ENCODE peak calls at places on chromosomes 7 and 10, in four cellular contexts. I is IMR-90, V is K562, Q is GM12878. X is an unnamed sample.

GRCh38 chr7:138129551-138130165 is 53.4 kb downstream of the AKR1D1 start:
- DNase-seq in I (no peak), V (no peak), Q (no peak), X (no peak)

GRCh38 chr7:5792792-5793191 is 11.3 kb upstream of the RNF216 start:
- DNase-seq in I (no peak), V (no peak), Q (no peak), X (no peak)

GRCh38 chr7:13540429-13540828 is 449.0 kb downstream of the ETV1 start:
- DNase-seq in I (peak), V (no peak), Q (no peak), X (no peak)

GRCh38 chr7:129779602-129780256 is 168.2 kb downstream of the NRF1 start:
- DNase-seq in I (no peak), V (peak), Q (no peak), X (peak)

GRCh38 chr10:91311601-91312000 is 91.1 kb downstream of the PCGF5 start:
- DNase-seq in I (no peak), V (no peak), Q (no peak), X (no peak)

GRCh38 chr10:79399242-79399831 is 46.1 kb downstream of the ZCCHC24 start:
- DNase-seq in I (peak), V (peak), Q (no peak), X (peak)

GRCh38 chr7:135991322-135991721 is 14.2 kb upstream of the MTPN start:
- DNase-seq in I (no peak), V (no peak), Q (no peak), X (no peak)

GRCh38 chr10:49647554-49647953 is 31.9 kb upstream of the C10orf53 start:
- DNase-seq in I (no peak), V (no peak), Q (no peak), X (no peak)

GRCh38 chr7:116549370-116549769 is 24.5 kb downstream of the CAV1 start:
- DNase-seq in I (no peak), V (no peak), Q (no peak), X (no peak)

GRCh38 chr7:95549818-95550529 is 46.3 kb downstream of the PDK4 start:
- DNase-seq in I (peak), V (no peak), Q (no peak), X (no peak)

GRCh38 chr7:38465946-38466345 is 165.2 kb downstream of the AMPH start:
- DNase-seq in I (peak), V (no peak), Q (no peak), X (no peak)

GRCh38 chr10:78342787-78343186 is 309.1 kb downstream of the RPS24 start:
- DNase-seq in I (no peak), V (no peak), Q (no peak), X (no peak)

GRCh38 chr7:138538518-138538917 is 78.5 kb downstream of the TRIM24 start:
- DNase-seq in I (peak), V (no peak), Q (no peak), X (no peak)

GRCh38 chr10:112274831-112275230 is 8.4 kb upstream of the TECTB start:
- DNase-seq in I (no peak), V (no peak), Q (no peak), X (no peak)

GRCh38 chr7:131501422-131501821 is 55.0 kb downstream of the PODXL start:
- DNase-seq in I (peak), V (no peak), Q (no peak), X (no peak)

GRCh38 chr10:118547282-118547681 is 48.2 kb downstream of the PRLHR start:
- DNase-seq in I (no peak), V (no peak), Q (no peak), X (no peak)

GRCh38 chr7:14199336-14199735 is 209.9 kb upstream of the ETV1 start:
- DNase-seq in I (no peak), V (no peak), Q (no peak), X (no peak)

GRCh38 chr10:72911758-72912157 is 18.2 kb downstream of the OIT3 start:
- DNase-seq in I (no peak), V (no peak), Q (no peak), X (no peak)

GRCh38 chr7:1961776-1962276 is 270.9 kb downstream of the MAD1L1 start:
- DNase-seq in I (peak), V (no peak), Q (peak), X (no peak)

GRCh38 chr7:128737867-128738390 is 1.2 kb upstream of the CALU start:
- DNase-seq in I (peak), V (no peak), Q (no peak), X (no peak)

GRCh38 chr7:109939207-109939606 is 1151.7 kb upstream of the LRRN3 start:
- DNase-seq in I (no peak), V (no peak), Q (no peak), X (no peak)

GRCh38 chr7:123397746-123398145 is 136.6 kb downstream of the IQUB start:
- DNase-seq in I (no peak), V (no peak), Q (no peak), X (no peak)

GRCh38 chr10:130425881-130426435 is 289.8 kb downstream of the GLRX3 start:
- DNase-seq in I (no peak), V (no peak), Q (no peak), X (no peak)

GRCh38 chr7:10412426-10413019 is 561.1 kb upstream of the PHF14 start:
- DNase-seq in I (peak), V (peak), Q (no peak), X (peak)

GRCh38 chr7:151700621-151701185 is 176.2 kb downstream of the PRKAG2 start:
- DNase-seq in I (peak), V (no peak), Q (no peak), X (no peak)

GRCh38 chr10:62005687-62006086 is 104.2 kb downstream of the ARID5B start:
- DNase-seq in I (no peak), V (no peak), Q (no peak), X (no peak)

GRCh38 chr7:6705959-6706665 is 635 bp downstream of the ZNF12 start:
- DNase-seq in I (peak), V (peak), Q (no peak), X (no peak)

DNA sequence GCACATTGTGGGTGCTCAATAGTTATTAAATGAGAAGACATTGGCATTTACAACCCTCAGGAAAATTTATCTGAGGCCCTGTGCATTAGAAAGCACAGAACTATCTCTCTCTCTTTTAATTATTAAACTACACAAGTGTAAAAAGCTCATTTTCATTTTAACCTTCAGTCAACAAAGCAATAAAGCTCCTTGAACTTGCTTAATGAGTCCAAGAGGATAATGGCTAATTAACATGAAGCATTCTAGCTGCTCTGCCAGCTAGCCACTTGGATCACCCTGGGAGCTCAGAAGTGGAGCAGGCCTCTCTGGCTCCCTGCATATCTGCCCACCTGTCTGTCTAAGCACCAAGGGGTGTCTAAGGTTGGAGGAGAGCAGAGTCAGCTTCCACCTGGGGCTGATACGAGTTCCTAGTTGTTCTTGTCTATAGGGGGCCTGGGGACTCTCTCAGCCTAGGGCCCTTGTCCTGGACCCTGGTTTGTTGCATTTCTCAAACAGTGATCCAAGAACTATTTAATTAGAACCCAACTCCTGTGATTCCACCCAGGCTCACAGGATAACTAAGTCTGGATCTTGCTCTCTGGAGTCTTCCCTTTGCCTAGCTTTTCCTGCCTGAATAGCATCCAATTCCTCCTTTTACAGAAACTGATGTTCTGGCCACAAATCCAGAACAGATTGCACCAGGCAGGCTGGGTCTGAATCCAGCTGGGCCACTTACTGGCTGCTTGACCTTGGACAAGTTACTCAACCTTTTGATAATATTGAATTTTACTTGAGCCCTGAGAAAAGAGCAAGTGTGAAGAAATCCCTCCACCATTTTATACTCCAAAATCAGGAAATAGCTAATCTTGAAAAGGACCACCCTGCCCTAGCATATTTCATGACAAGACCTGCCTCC is 55.7 kb upstream of the SLC35G1 start:
- DNase-seq in I (no peak), V (no peak), Q (no peak), X (no peak)
- TF ChIP-seq RCOR1 in I (no peak), V (no peak), Q (no peak), X (no peak)

GRCh38 chr7:107169120-107170050 is 582 bp downstream of the HBP1 start:
- DNase-seq in I (peak), V (peak), Q (peak), X (peak)
- H3K9ac ChIP-seq in I (peak), V (peak), Q (peak), X (peak)

DNA sequence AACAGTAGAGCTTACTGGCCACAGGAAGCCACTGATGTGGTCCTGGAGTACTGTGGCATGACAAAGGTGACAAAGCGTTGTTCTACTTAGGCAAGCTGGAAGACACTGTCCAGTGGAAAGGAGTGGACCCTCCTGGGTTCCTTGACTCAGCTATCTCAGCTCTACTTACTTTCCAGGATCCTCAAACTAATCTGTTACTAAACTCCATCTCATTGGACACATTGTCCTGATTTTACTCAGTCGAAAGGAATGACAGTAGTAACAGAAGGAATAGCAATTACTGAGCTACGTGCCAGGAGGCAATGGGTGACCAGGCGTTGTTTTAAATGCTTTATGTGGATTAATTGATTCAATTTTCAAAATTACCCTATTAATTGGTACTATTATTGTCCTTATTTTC is 41.6 kb downstream of the ABLIM1 start:
- DNase-seq in I (peak), V (no peak), Q (no peak), X (no peak)
- TF ChIP-seq SMC3 in I (no peak), V (no peak), Q (no peak), X (no peak)

DNA sequence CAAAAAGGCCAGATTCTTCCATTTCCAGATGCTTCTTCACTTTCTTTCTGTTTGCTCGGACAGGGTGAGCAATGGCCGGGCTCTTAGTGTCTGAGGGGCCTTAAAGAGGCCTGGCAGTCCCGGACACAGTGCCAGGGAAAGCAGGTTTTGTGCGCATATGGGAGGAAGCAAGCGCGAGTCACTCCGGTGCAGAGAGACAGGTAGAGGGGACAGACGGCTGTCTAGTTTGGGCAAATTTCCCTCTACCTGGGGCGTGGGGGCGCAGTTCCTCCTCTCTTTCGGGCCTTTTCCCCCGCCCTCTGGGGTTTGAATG is 4.7 kb downstream of the NEUROD6 start:
- DNase-seq in I (no peak), V (no peak), Q (no peak), X (no peak)
- TF ChIP-seq RCOR1 in I (no peak), V (no peak), Q (no peak), X (no peak)

DNA sequence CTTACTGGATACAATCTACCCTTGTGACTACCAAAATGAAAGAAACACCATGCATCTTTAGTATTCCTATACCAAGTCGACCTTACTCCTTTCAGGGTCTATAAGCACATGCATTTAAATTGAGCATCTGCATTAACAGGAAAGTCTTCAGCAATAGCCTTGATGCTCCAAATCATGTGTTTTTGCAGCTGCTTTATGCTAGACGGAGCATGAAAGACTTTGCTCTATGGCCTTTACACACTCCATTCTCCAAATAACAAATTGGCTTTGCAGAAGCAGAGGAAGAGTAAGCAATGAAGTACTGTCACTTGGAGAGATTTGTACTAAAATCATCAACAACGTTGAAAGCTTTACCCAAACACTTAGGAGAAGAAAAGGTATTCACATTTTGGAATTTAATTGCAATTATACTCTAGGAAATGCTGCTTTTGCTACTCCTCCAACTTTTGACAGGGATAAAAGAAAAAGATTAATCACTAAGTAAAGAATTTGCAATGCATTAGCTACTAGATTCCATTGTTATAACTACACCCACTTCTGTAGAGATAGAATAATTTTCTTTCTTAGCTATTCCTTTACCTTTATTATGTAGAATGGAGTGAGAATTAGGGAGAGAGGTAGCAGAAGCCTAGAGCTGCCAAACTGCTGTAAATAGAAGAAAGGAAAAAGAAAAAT is 131.8 kb downstream of the SEMA3E start:
- DNase-seq in I (no peak), V (no peak), Q (no peak), X (no peak)
- H3K9ac ChIP-seq in I (no peak), V (no peak), Q (no peak), X (no peak)

GRCh38 chr10:110491346-110491745 is 6.4 kb upstream of the DUSP5 start:
- DNase-seq in I (no peak), V (no peak), Q (no peak), X (no peak)
- TF ChIP-seq SMC3 in I (no peak), V (no peak), Q (no peak), X (no peak)

DNA sequence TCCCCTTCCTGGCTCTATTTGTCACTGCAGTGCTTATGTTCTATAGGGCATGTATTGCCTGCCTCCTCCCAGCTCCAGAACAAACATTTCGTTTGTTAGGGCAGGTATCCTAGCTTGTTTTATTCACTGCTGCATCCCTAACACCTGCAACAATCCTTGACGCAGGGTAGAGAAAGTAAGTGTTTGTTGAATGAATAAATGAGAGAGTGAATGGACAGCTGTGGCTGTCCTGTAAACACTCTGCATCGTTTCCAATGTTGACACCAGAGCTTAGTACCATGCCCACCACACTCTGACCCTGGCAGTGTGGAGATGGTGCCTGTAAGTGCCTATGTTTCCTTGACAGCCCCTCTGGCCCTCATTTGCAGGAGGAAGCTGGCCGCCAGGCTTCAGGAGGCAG is 21.0 kb downstream of the MYH16 start:
- DNase-seq in I (no peak), V (no peak), Q (no peak), X (no peak)
- TF ChIP-seq RCOR1 in I (no peak), V (no peak), Q (no peak), X (no peak)

GRCh38 chr7:17234398-17235021 is 63.9 kb upstream of the AHR start:
- DNase-seq in I (peak), V (peak), Q (peak), X (no peak)
- H3K9ac ChIP-seq in I (no peak), V (no peak), Q (peak), X (peak)

X was measured in SK-N-SH.